ENCODE peak calls at places on chromosomes 13 and 19, in five cellular contexts. C, W, O, D and Z are unnamed samples.

GRCh38 chr13:33526718-33527117 is 241.2 kb upstream of the STARD13 start:
- DNase-seq in C (no peak), W (no peak), O (no peak), D (no peak), Z (no peak)

GRCh38 chr13:87810920-87811344 is 139.8 kb downstream of the SLITRK5 start:
- DNase-seq in C (no peak), W (no peak), O (no peak), D (no peak), Z (no peak)

GRCh38 chr19:6108721-6109633 is 1.3 kb downstream of the RFX2 start:
- DNase-seq in C (peak; percentile 66), W (peak; percentile 70), O (peak; percentile 32), D (no peak), Z (no peak)

GRCh38 chr19:543912-544608 is at the start of gene GZMM:
- DNase-seq in C (no peak), W (peak; percentile 73), O (no peak), D (no peak), Z (no peak)

GRCh38 chr13:30925429-30925828 is 7.0 kb upstream of the TEX26 start:
- DNase-seq in C (no peak), W (no peak), O (no peak), D (no peak), Z (no peak)

GRCh38 chr13:73286177-73286576 is 227.4 kb downstream of the KLF5 start:
- DNase-seq in C (no peak), W (no peak), O (no peak), D (no peak), Z (no peak)

GRCh38 chr13:32165791-32166190 is 134.2 kb downstream of the FRY start:
- DNase-seq in C (no peak), W (no peak), O (no peak), D (no peak), Z (no peak)

GRCh38 chr19:42555801-42556200 is 27.5 kb upstream of the CEACAM1 start:
- DNase-seq in C (no peak), W (no peak), O (no peak), D (no peak), Z (no peak)

GRCh38 chr13:32430018-32430747 is 2.3 kb upstream of the N4BP2L1 start:
- DNase-seq in C (peak; percentile 23), W (no peak), O (no peak), D (no peak), Z (no peak)

GRCh38 chr13:48496796-48497195 is 36.1 kb downstream of the RCBTB2 start:
- DNase-seq in C (no peak), W (no peak), O (no peak), D (no peak), Z (no peak)

GRCh38 chr19:2394669-2395292 is 32.6 kb downstream of the TIMM13 start:
- DNase-seq in C (no peak), W (peak; percentile 76), O (no peak), D (no peak), Z (no peak)

GRCh38 chr13:110197471-110197870 is 109.5 kb downstream of the COL4A1 start:
- DNase-seq in C (no peak), W (no peak), O (no peak), D (no peak), Z (no peak)

GRCh38 chr13:50025446-50025845 is 10.2 kb downstream of the KCNRG start:
- DNase-seq in C (peak; percentile 41), W (no peak), O (no peak), D (no peak), Z (no peak)

GRCh38 chr13:48320906-48321510 is 17.5 kb downstream of the RB1 start:
- DNase-seq in C (no peak), W (no peak), O (no peak), D (no peak), Z (no peak)

GRCh38 chr19:41064974-41065569 is 23.2 kb upstream of the CYP2A13 start:
- DNase-seq in C (peak; percentile 43), W (no peak), O (no peak), D (no peak), Z (no peak)

GRCh38 chr19:13154241-13154778 is 4.1 kb downstream of the IER2 start:
- DNase-seq in C (peak; percentile 95), W (peak; percentile 96), O (peak; percentile 89), D (peak; percentile 75), Z (peak; percentile 99)

GRCh38 chr19:5141278-5141925 is 172.5 kb downstream of the KDM4B start:
- DNase-seq in C (peak; percentile 45), W (no peak), O (no peak), D (no peak), Z (no peak)

GRCh38 chr13:109782066-109782822 is 4.1 kb downstream of the IRS2 start:
- DNase-seq in C (no peak), W (no peak), O (no peak), D (no peak), Z (no peak)

GRCh38 chr13:19685034-19685433 is 51.6 kb downstream of the MPHOSPH8 start:
- DNase-seq in C (no peak), W (peak; percentile 85), O (peak; percentile 55), D (no peak), Z (no peak)

GRCh38 chr19:5397804-5398692 is 57.2 kb upstream of the ZNRF4 start:
- DNase-seq in C (no peak), W (no peak), O (no peak), D (no peak), Z (no peak)

GRCh38 chr19:30570194-30570593 is 198.0 kb downstream of the ZNF536 start:
- DNase-seq in C (no peak), W (no peak), O (no peak), D (no peak), Z (no peak)

GRCh38 chr19:645912-646797 is 6.5 kb downstream of the FGF22 start:
- DNase-seq in C (no peak), W (no peak), O (no peak), D (no peak), Z (no peak)

GRCh38 chr13:45519473-45519872 is 54.7 kb downstream of the COG3 start:
- DNase-seq in C (no peak), W (no peak), O (no peak), D (no peak), Z (no peak)

GRCh38 chr19:40612831-40613668 is 11.9 kb downstream of the LTBP4 start:
- DNase-seq in C (no peak), W (peak; percentile 83), O (peak; percentile 72), D (no peak), Z (no peak)

GRCh38 chr13:40221460-40222201 is 444.8 kb downstream of the FOXO1 start:
- DNase-seq in C (no peak), W (peak; percentile 80), O (no peak), D (peak; percentile 55), Z (no peak)

GRCh38 chr13:30105381-30105780 is 202.0 kb downstream of the KATNAL1 start:
- DNase-seq in C (no peak), W (no peak), O (peak; percentile 59), D (no peak), Z (no peak)

GRCh38 chr19:17001603-17002183 is 24.9 kb downstream of the CPAMD8 start:
- DNase-seq in C (no peak), W (no peak), O (no peak), D (no peak), Z (no peak)

GRCh38 chr19:53541971-53542370 is 4.0 kb downstream of the ZNF331 start:
- DNase-seq in C (no peak), W (no peak), O (no peak), D (no peak), Z (no peak)

DNA sequence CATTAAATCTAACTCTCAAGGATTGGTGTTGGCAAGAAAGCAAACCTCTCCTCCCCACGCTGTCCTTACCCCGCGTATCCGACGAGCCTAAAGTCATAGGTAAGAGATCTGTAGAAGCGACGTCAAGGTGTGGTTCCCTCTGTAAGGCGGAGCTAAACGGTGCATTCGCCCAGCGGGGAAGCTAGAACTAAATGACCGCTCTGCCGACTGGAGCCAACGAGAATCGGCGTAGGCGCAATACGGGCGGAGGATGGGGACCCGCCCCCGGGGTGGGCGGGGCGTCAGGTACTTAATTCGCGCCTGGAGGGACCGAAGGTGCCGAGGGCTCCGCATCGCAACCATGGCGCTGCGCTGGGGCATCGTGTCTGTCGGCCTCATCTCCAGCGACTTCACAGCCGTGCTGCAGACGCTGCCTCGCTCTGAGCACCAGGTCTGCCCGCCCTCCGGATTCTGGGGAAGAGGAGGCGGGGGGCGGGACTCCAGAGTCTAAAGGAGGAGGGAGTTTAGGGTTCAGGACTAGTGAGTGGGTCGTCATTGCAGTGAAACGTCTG is at the start of gene DHDH:
- DNase-seq in C (peak; percentile 42), W (peak; percentile 96), O (peak; percentile 94), D (no peak), Z (no peak)
- TF ChIP-seq POLR2A in C (no peak), W (peak; percentile 88), O (no peak), D (no peak), Z (no peak)

GRCh38 chr19:38587562-38587961 is 30.2 kb downstream of the MAP4K1 start:
- DNase-seq in C (no peak), W (no peak), O (no peak), D (no peak), Z (peak; percentile 47)

GRCh38 chr19:38588041-38588440 is 29.7 kb downstream of the MAP4K1 start:
- DNase-seq in C (no peak), W (no peak), O (no peak), D (no peak), Z (no peak)

GRCh38 chr19:38583985-38584305 is 33.8 kb downstream of the MAP4K1 start:
- DNase-seq in C (no peak), W (no peak), O (no peak), D (no peak), Z (no peak)

GRCh38 chr19:38580080-38580479 is 37.7 kb downstream of the MAP4K1 start:
- DNase-seq in C (no peak), W (no peak), O (no peak), D (no peak), Z (no peak)

GRCh38 chr19:38583219-38583984 is 34.4 kb downstream of the MAP4K1 start:
- DNase-seq in C (no peak), W (peak; percentile 59), O (no peak), D (no peak), Z (no peak)
- H3K27ac ChIP-seq in C (no peak overlapping the region), W (no peak overlapping the region), O (no peak overlapping the region), D (no peak overlapping the region), Z (no peak overlapping the region)

GRCh38 chr19:55660991-55661390 is 6.2 kb downstream of the U2AF2 start:
- DNase-seq in C (no peak), W (no peak), O (no peak), D (no peak), Z (no peak)
- TF ChIP-seq POLR2A in C (no peak), W (no peak), O (no peak), D (no peak), Z (no peak)

GRCh38 chr19:51693819-51694218 is 689 bp downstream of the SPACA6 start:
- DNase-seq in C (no peak), W (no peak), O (no peak), D (no peak), Z (peak; percentile 49)

GRCh38 chr19:51690359-51691121 is 2.6 kb upstream of the SPACA6 start:
- DNase-seq in C (peak; percentile 68), W (peak; percentile 62), O (peak; percentile 58), D (no peak), Z (no peak)

GRCh38 chr19:51693246-51693645 is at the start of gene SPACA6:
- DNase-seq in C (no peak), W (peak; percentile 37), O (no peak), D (no peak), Z (no peak)

GRCh38 chr19:51691122-51692064 is 1.7 kb upstream of the SPACA6 start:
- DNase-seq in C (peak; percentile 65), W (no peak), O (no peak), D (no peak), Z (no peak)

GRCh38 chr19:51692065-51692915 is 840 bp upstream of the SPACA6 start:
- DNase-seq in C (no peak), W (peak; percentile 32), O (no peak), D (no peak), Z (peak; percentile 81)
- H3K27ac ChIP-seq in C (peak overlapping the region; percentile 99), W (no peak overlapping the region), O (peak overlapping the region; percentile 99), D (peak overlapping the region; percentile 95), Z (peak overlapping the region; percentile 97)

GRCh38 chr19:45021971-45022370 is 16.9 kb upstream of the CLASRP start:
- DNase-seq in C (no peak), W (no peak), O (no peak), D (no peak), Z (no peak)
- TF ChIP-seq POLR2A in C (no peak), W (no peak), O (no peak), D (no peak), Z (no peak)